ENCODE peak calls at places on chromosomes 16 and 17, in five cellular contexts. One of them, this sample, is unnamed.

GRCh38 chr17:79129523-79129922 is 54.9 kb downstream of the ENGASE start:
- DNase-seq in AG09319: no peak
- DNase-seq in nephron progenitor cell: no peak
- DNase-seq in cardiac fibroblast: no peak
- DNase-seq in posterior vena cava: no peak
- DNase-seq in this sample: no peak

GRCh38 chr17:64621772-64622171 is 40.3 kb downstream of the SMURF2 start:
- DNase-seq in AG09319: no peak
- DNase-seq in nephron progenitor cell: no peak
- DNase-seq in cardiac fibroblast: no peak
- DNase-seq in posterior vena cava: no peak
- DNase-seq in this sample: no peak

GRCh38 chr17:55348749-55349354 is 72.8 kb downstream of the MMD start:
- DNase-seq in AG09319: peak; percentile 10
- DNase-seq in nephron progenitor cell: peak; percentile 53
- DNase-seq in cardiac fibroblast: peak; percentile 68
- DNase-seq in posterior vena cava: no peak
- DNase-seq in this sample: peak; percentile 73

GRCh38 chr17:79003661-79004411 is 5.7 kb downstream of the CANT1 start:
- DNase-seq in AG09319: no peak
- DNase-seq in nephron progenitor cell: no peak
- DNase-seq in cardiac fibroblast: no peak
- DNase-seq in posterior vena cava: no peak
- DNase-seq in this sample: no peak

GRCh38 chr16:67158637-67159600 is 790 bp downstream of the TRADD start:
- DNase-seq in AG09319: no peak
- DNase-seq in nephron progenitor cell: no peak
- DNase-seq in cardiac fibroblast: no peak
- DNase-seq in posterior vena cava: peak; percentile 86
- DNase-seq in this sample: peak; percentile 32

GRCh38 chr16:81277681-81278080 is 37.1 kb upstream of the GAN start:
- DNase-seq in AG09319: no peak
- DNase-seq in nephron progenitor cell: no peak
- DNase-seq in cardiac fibroblast: no peak
- DNase-seq in posterior vena cava: no peak
- DNase-seq in this sample: no peak

GRCh38 chr17:801660-802059 is 19.5 kb downstream of the MRM3 start:
- DNase-seq in AG09319: no peak
- DNase-seq in nephron progenitor cell: no peak
- DNase-seq in cardiac fibroblast: peak; percentile 20
- DNase-seq in posterior vena cava: no peak
- DNase-seq in this sample: no peak

GRCh38 chr16:11039726-11040125 is 95.4 kb downstream of the CLEC16A start:
- DNase-seq in AG09319: no peak
- DNase-seq in nephron progenitor cell: no peak
- DNase-seq in cardiac fibroblast: no peak
- DNase-seq in posterior vena cava: no peak
- DNase-seq in this sample: no peak

GRCh38 chr17:34589120-34589965 is 10.0 kb downstream of the TMEM132E start:
- DNase-seq in AG09319: no peak
- DNase-seq in nephron progenitor cell: no peak
- DNase-seq in cardiac fibroblast: no peak
- DNase-seq in posterior vena cava: no peak
- DNase-seq in this sample: no peak

GRCh38 chr17:45705123-45706009 is 78.8 kb upstream of the CRHR1 start:
- DNase-seq in AG09319: no peak
- DNase-seq in nephron progenitor cell: no peak
- DNase-seq in cardiac fibroblast: no peak
- DNase-seq in posterior vena cava: peak; percentile 36
- DNase-seq in this sample: peak; percentile 18

This sample was measured in NCI-H2171 treated with DMSO at 0.1 percent for 48 hours.